ENCODE peak calls at places on chromosomes 3 and 15, in five cellular contexts. U, Z, I, L and C are unnamed samples.

GRCh38 chr15:98221144-98221543 is 260.6 kb downstream of the ARRDC4 start:
- DNase-seq in U (no peak), Z (no peak), I (no peak), L (no peak), C (no peak)

GRCh38 chr3:79148786-79149185 is 619.0 kb downstream of the ROBO1 start:
- DNase-seq in U (no peak), Z (no peak), I (no peak), L (no peak), C (no peak)

GRCh38 chr3:37772773-37773291 is 88.8 kb upstream of the CTDSPL start:
- DNase-seq in U (no peak), Z (no peak), I (no peak), L (peak; percentile 31), C (no peak)

GRCh38 chr15:34717729-34718128 is 37.1 kb downstream of the GJD2 start:
- DNase-seq in U (no peak), Z (no peak), I (no peak), L (no peak), C (no peak)

GRCh38 chr3:10116138-10116460 is 624 bp downstream of the BRK1 start:
- DNase-seq in U (no peak), Z (peak; percentile 62), I (peak; percentile 40), L (no peak), C (no peak)

GRCh38 chr3:156246939-156247725 is 126.8 kb downstream of the KCNAB1 start:
- DNase-seq in U (no peak), Z (no peak), I (no peak), L (no peak), C (no peak)

GRCh38 chr3:32817561-32818430 is at the start of gene TRIM71:
- DNase-seq in U (no peak), Z (peak; percentile 75), I (no peak), L (peak; percentile 61), C (no peak)

GRCh38 chr3:29537889-29538609 is 257.2 kb downstream of the RBMS3 start:
- DNase-seq in U (no peak), Z (no peak), I (no peak), L (no peak), C (no peak)

GRCh38 chr15:63504979-63505841 is 817 bp downstream of the USP3 start:
- DNase-seq in U (no peak), Z (peak; percentile 80), I (peak; percentile 26), L (peak; percentile 64), C (peak; percentile 61)

GRCh38 chr15:45884755-45885445 is 250.1 kb downstream of the SQOR start:
- DNase-seq in U (no peak), Z (no peak), I (no peak), L (no peak), C (no peak)

GRCh38 chr3:22371592-22372291 is 620.7 kb upstream of the ZNF385D start:
- DNase-seq in U (no peak), Z (peak; percentile 53), I (no peak), L (no peak), C (no peak)

GRCh38 chr3:99545941-99546580 is 92.3 kb upstream of the COL8A1 start:
- DNase-seq in U (no peak), Z (no peak), I (no peak), L (no peak), C (no peak)

GRCh38 chr3:33886015-33886414 is 87.6 kb downstream of the PDCD6IP start:
- DNase-seq in U (no peak), Z (no peak), I (no peak), L (no peak), C (no peak)

GRCh38 chr15:75942464-75942863 is 38.8 kb downstream of the FBXO22 start:
- DNase-seq in U (no peak), Z (no peak), I (no peak), L (no peak), C (no peak)

GRCh38 chr3:46882377-46883015 is 5.0 kb downstream of the PTH1R start:
- DNase-seq in U (no peak), Z (no peak), I (no peak), L (peak; percentile 61), C (no peak)

GRCh38 chr3:194206375-194206774 is 70.4 kb downstream of the HES1 start:
- DNase-seq in U (no peak), Z (peak; percentile 78), I (no peak), L (no peak), C (peak; percentile 62)

GRCh38 chr3:192514081-192514753 is 213.1 kb downstream of the FGF12 start:
- DNase-seq in U (no peak), Z (peak; percentile 63), I (no peak), L (peak; percentile 80), C (no peak)

GRCh38 chr3:193948459-193948858 is 187.5 kb upstream of the HES1 start:
- DNase-seq in U (no peak), Z (no peak), I (no peak), L (no peak), C (no peak)

GRCh38 chr3:63032876-63033275 is 157.7 kb upstream of the CADPS start:
- DNase-seq in U (no peak), Z (no peak), I (no peak), L (no peak), C (no peak)

GRCh38 chr3:175266993-175267960 is 408.1 kb downstream of the NAALADL2 start:
- DNase-seq in U (no peak), Z (no peak), I (peak; percentile 2), L (no peak), C (no peak)

GRCh38 chr3:157390713-157391515 is 45.7 kb upstream of the PTX3 start:
- DNase-seq in U (no peak), Z (no peak), I (peak; percentile 21), L (no peak), C (no peak)

GRCh38 chr15:60917469-60918130 is 311.5 kb downstream of the RORA start:
- DNase-seq in U (no peak), Z (no peak), I (peak; percentile 34), L (no peak), C (peak; percentile 61)

GRCh38 chr15:70324001-70324974 is 226.6 kb upstream of the TLE3 start:
- DNase-seq in U (no peak), Z (no peak), I (peak; percentile 68), L (no peak), C (no peak)

GRCh38 chr15:62301993-62302665 is 137.0 kb upstream of the C2CD4B start:
- DNase-seq in U (no peak), Z (no peak), I (peak; percentile 19), L (peak; percentile 12), C (no peak)

GRCh38 chr3:175807175-175807574 is 948.0 kb downstream of the NAALADL2 start:
- DNase-seq in U (no peak), Z (no peak), I (no peak), L (no peak), C (no peak)

GRCh38 chr3:23201154-23201838 is 1.8 kb upstream of the UBE2E2 start:
- DNase-seq in U (no peak), Z (no peak), I (no peak), L (no peak), C (no peak)